ENCODE peak calls at places on chromosome 14, in nine cellular contexts. Y is iPS DF 6.9, L is K562, U is left ventricle myocardium inferior, V is cardiac muscle cell, S is left lung, M is Karpas-422, C is SJSA1, X is psoas muscle. O is an unnamed sample. For H3K4me1, the result is how much of the 10 kb centered on the place peaks cover.

GRCh38 chr14:100673085-100673806 is 53.4 kb upstream of the DLK1 start:
- DNase-seq in M (no peak), Y (no peak), C (no peak), X (no peak), V (peak), U (no peak), L (no peak), S (peak), O (no peak)

GRCh38 chr14:35989736-35990135 is 163.6 kb downstream of the BRMS1L start:
- DNase-seq in L (no peak), M (no peak), C (no peak), U (no peak), Y (no peak), X (no peak), S (no peak), V (no peak), O (no peak)

GRCh38 chr14:63212776-63213500 is 8.7 kb downstream of the RHOJ start:
- DNase-seq in V (no peak), L (no peak), U (no peak), C (no peak), M (no peak), X (no peak), S (no peak), Y (no peak), O (no peak)

GRCh38 chr14:23694085-23694975 is 58.2 kb downstream of the DHRS2 start:
- DNase-seq in U (no peak), X (no peak), C (no peak), M (no peak), Y (no peak), S (no peak), V (peak), L (no peak), O (no peak)

GRCh38 chr14:58243790-58244555 is 670 bp upstream of the PSMA3 start:
- DNase-seq in X (no peak), L (no peak), M (peak), Y (no peak), S (no peak), V (peak), U (no peak), C (no peak), O (no peak)

GRCh38 chr14:51211149-51211548 is 28.9 kb upstream of the TMX1 start:
- DNase-seq in C (no peak), S (no peak), V (no peak), U (no peak), X (no peak), M (no peak), Y (no peak), L (no peak), O (no peak)

GRCh38 chr14:42918615-42919014 is 1311.9 kb downstream of the LRFN5 start:
- DNase-seq in C (no peak), X (no peak), S (no peak), V (no peak), M (no peak), L (no peak), Y (no peak), U (no peak), O (no peak)

GRCh38 chr14:65565948-65566347 is 153.4 kb downstream of the FUT8 start:
- DNase-seq in L (no peak), M (no peak), U (no peak), C (no peak), V (no peak), S (no peak), X (no peak), Y (no peak), O (no peak)

GRCh38 chr14:104150201-104151027 is 12.0 kb downstream of the KIF26A start:
- DNase-seq in V (peak), Y (no peak), L (peak), C (no peak), U (no peak), M (no peak), S (peak), X (no peak), O (no peak)

GRCh38 chr14:78022059-78022458 is 148.1 kb upstream of the NRXN3 start:
- DNase-seq in M (peak), V (peak), X (peak), U (peak), L (peak), S (peak), C (peak), Y (peak), O (no peak)

GRCh38 chr14:24952851-24953666 is 96.9 kb downstream of the STXBP6 start:
- DNase-seq in L (peak), X (no peak), C (no peak), Y (peak), U (no peak), S (no peak), V (peak), M (no peak), O (no peak)

GRCh38 chr14:59215353-59215752 is 26.9 kb downstream of the DAAM1 start:
- DNase-seq in U (peak), X (peak), Y (no peak), L (no peak), V (no peak), M (no peak), C (no peak), S (peak), O (peak)

GRCh38 chr14:55721353-55721752 is 141.3 kb downstream of the KTN1 start:
- DNase-seq in U (no peak), L (no peak), V (no peak), M (no peak), X (no peak), C (peak), Y (no peak), S (no peak), O (no peak)

GRCh38 chr14:50083467-50084337 is 32.7 kb downstream of the VCPKMT start:
- DNase-seq in C (no peak), M (no peak), S (no peak), V (no peak), X (no peak), Y (no peak), U (no peak), L (no peak), O (no peak)

GRCh38 chr14:50082784-50083466 is 33.4 kb downstream of the VCPKMT start:
- DNase-seq in M (no peak), S (peak), U (no peak), X (no peak), V (no peak), L (no peak), C (no peak), Y (no peak), O (peak)

GRCh38 chr14:50085570-50086315 is 30.6 kb downstream of the VCPKMT start:
- DNase-seq in Y (no peak), M (peak), X (no peak), L (no peak), S (no peak), U (no peak), V (no peak), C (peak), O (no peak)

GRCh38 chr14:50084666-50085065 is 31.7 kb downstream of the VCPKMT start:
- DNase-seq in L (no peak), U (no peak), V (no peak), M (no peak), S (no peak), Y (no peak), X (no peak), C (no peak), O (no peak)

DNA sequence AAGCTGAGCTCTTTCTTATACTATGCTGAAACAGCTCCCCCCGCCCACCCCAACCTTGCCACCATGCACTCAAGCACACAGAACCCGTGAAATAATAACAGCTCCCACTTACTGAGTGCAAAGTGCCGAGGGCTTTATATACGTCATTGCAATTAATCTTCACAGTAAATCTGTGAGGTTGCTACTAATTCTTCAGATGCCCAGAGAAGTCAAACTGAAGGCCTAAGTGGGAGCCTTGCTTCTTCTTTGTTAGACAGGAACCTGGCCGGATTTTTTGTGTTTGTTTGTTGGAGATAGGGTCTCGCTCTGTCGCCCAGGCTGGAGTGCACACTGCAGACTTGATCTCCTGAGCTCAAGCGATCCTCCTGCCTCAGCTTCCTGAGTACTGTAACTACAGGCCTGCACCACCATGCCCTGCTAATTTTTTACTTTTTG is 34.0 kb downstream of the VCPKMT start:
- DNase-seq in L (no peak), V (no peak), M (no peak), Y (no peak), S (no peak), U (no peak), X (no peak), C (no peak), O (no peak)
- H3K4me1 ChIP-seq in L (under half), V (under half), M (under half), Y (under half), S (under half), U (under half), X (under half), C (under half), O (under half)

DNA sequence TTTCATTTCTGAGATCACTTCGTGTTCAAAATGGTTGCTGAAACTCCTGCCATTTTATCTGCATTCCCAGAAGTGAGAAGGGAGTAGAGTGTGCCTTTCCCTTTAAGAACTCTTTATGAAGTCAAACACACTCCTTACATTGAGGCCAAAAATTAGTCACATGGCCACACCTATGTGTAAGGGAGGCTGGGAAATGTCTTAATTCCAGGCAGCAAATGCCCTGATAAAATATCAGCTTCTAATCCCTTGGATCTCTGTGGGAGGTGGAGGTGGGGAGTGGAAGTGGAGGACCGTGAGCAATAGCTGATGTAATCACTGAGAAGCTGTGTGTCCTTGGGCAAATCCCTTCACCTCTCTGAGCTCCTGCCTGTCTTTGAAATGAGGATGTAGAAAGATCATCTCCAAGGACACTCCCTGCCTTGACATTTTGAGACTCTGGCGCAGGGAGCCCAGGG is 22.7 kb upstream of the ANKRD9 start:
- DNase-seq in Y (no peak), V (no peak), C (no peak), U (no peak), X (no peak), S (no peak), M (no peak), L (no peak), O (no peak)
- H3K27ac ChIP-seq in Y (no peak), V (no peak), C (no peak), U (no peak), X (no peak), S (no peak), M (no peak), L (peak), O (no peak)

GRCh38 chr14:95662376-95663186 is 23.6 kb upstream of the TCL1B start:
- DNase-seq in Y (no peak), U (no peak), S (no peak), C (no peak), M (no peak), V (no peak), L (no peak), X (no peak), O (no peak)

GRCh38 chr14:95664046-95664445 is 22.2 kb upstream of the TCL1B start:
- DNase-seq in Y (no peak), S (no peak), M (no peak), U (no peak), L (no peak), V (no peak), X (no peak), C (no peak), O (no peak)

GRCh38 chr14:95666450-95666849 is 19.8 kb upstream of the TCL1B start:
- DNase-seq in M (no peak), X (no peak), U (no peak), S (no peak), L (no peak), V (no peak), Y (no peak), C (no peak), O (no peak)

GRCh38 chr14:95663226-95663797 is 22.9 kb upstream of the TCL1B start:
- DNase-seq in Y (no peak), X (no peak), L (no peak), C (no peak), S (no peak), M (no peak), V (no peak), U (no peak), O (no peak)

GRCh38 chr14:95664546-95664945 is 21.7 kb upstream of the TCL1B start:
- DNase-seq in C (no peak), L (no peak), S (no peak), X (no peak), V (no peak), Y (no peak), M (peak), U (no peak), O (no peak)
- H3K4me1 ChIP-seq in C (under half), L (under half), S (under half), X (under half), V (under half), Y (under half), M (half or more), U (under half), O (under half)

DNA sequence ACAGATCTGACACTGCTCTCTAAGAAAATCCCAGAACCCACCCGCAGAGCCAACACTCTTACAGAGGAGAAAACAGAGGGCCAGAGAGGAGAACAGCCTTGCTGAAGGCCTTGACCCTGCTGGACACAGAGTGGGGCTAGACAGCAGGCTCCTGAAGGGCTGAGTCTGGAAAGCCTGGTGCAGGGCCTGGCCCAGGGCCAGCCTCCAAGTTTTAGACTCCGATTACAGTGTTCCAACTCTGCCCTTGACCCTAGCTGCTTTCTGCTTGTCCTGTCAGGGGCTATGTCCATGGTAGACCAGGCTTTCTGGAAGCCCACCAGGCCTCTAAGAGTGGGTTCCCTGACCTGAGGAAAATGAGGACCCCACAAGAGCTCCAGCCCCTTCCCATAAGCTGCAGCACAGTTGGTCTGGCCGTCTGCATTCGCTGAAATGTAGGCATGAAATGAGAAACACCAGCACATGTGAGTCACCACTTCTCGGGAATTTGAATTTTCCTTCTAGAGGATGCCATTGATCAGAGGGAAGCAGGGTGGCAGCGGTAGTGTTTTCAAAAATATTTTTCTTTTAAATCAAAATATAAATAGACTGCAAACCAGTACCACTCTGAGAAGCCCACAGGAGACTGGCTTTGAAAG is 154.4 kb downstream of the CALM1 start:
- DNase-seq in U (no peak), X (no peak), C (no peak), V (no peak), Y (no peak), M (no peak), S (no peak), L (no peak), O (peak)
- H3K27ac ChIP-seq in U (peak), X (no peak), C (no peak), V (no peak), Y (no peak), M (no peak), S (no peak), L (no peak), O (peak)

GRCh38 chr14:90397401-90398314 is 829 bp downstream of the CALM1 start:
- DNase-seq in V (peak), L (peak), Y (no peak), C (peak), S (peak), U (peak), X (peak), M (peak), O (peak)

GRCh38 chr14:90398315-90398811 is 1.5 kb downstream of the CALM1 start:
- DNase-seq in U (no peak), Y (no peak), M (peak), X (no peak), V (peak), L (no peak), C (peak), S (peak), O (peak)

GRCh38 chr14:90399541-90400444 is 3.0 kb downstream of the CALM1 start:
- DNase-seq in L (peak), X (peak), Y (no peak), U (peak), V (peak), S (peak), C (peak), M (peak), O (peak)

GRCh38 chr14:90400904-90401561 is 4.2 kb downstream of the CALM1 start:
- DNase-seq in L (no peak), M (no peak), X (no peak), V (no peak), Y (no peak), S (no peak), U (no peak), C (no peak), O (no peak)

DNA sequence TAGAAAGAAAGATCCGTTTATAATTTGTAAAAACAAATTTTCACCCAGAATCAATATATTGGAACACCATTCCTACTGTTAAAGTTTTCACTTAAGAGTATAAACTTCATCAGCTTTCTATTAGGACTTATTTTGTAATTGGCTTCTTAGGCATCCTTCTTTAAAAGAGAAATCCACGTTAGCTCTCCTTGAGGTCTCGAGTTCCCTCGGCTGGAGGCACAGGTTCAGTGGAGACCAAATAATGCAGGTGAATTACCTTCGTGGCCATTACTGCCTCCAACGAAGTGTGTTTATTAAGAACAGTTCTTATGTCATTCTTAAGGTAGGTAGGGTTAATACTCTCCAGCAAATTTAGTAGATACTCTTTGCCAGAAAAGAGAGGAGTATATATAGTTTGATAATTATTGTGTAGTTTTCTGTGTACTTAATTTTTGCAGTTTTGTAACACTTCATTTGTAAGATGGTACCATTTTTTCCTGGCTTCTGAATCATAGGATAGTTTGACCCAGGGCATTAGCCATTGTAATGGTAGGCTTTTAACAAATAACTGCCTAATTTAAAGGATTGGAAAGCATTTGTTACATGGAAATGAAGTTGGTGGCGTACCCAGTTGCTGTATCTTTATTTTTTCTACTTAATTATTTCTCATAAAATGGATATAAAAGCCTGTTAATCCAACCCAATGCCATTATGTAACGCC is 2.2 kb downstream of the CALM1 start:
- DNase-seq in Y (no peak), V (no peak), M (peak), S (no peak), U (no peak), X (no peak), C (no peak), L (no peak), O (no peak)
- H3K4me1 ChIP-seq in Y (under half), V (under half), M (under half), S (half or more), U (half or more), X (under half), C (under half), L (under half), O (under half)

GRCh38 chr14:80213602-80214001 is 2.3 kb upstream of the DIO2 start:
- DNase-seq in U (no peak), V (peak), C (no peak), Y (peak), M (peak), X (peak), S (no peak), L (no peak), O (peak)

GRCh38 chr14:80208426-80208950 is 2.8 kb downstream of the DIO2 start:
- DNase-seq in L (no peak), V (no peak), Y (no peak), U (no peak), C (no peak), S (no peak), X (no peak), M (no peak), O (no peak)

GRCh38 chr14:80215081-80215480 is 3.8 kb upstream of the DIO2 start:
- DNase-seq in X (no peak), Y (no peak), C (no peak), V (no peak), L (no peak), U (no peak), S (no peak), M (no peak), O (no peak)

GRCh38 chr14:80211143-80212024 is at the start of gene DIO2:
- DNase-seq in Y (no peak), M (no peak), X (peak), S (peak), U (peak), C (no peak), L (no peak), V (no peak), O (peak)

DNA sequence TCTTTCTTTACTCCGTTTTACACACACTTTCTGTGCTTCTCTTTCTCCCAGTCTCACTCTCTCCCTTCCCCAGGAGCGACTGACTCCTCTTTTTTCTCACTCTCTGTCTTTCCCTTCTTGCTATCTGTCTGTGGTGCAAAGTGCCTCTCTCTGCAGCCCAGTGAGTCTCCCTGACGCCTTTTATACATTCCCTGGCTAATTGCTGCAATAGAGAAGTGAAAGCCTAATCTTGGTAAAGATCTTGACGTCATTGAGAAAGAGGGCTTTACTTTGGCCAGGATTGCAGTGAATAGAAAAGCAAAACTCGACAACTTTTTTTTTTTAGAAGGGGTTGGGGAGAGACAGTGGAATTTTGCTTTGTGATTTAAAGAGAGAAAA is 710 bp upstream of the DIO2 start:
- DNase-seq in M (peak), X (no peak), S (no peak), V (peak), U (no peak), C (peak), Y (no peak), L (no peak), O (no peak)
- H3K27ac ChIP-seq in M (no peak), X (no peak), S (no peak), V (no peak), U (peak), C (peak), Y (no peak), L (no peak), O (no peak)

GRCh38 chr14:69671365-69672050 is 60.1 kb downstream of the SUSD6 start:
- DNase-seq in V (no peak), S (no peak), U (no peak), M (peak), C (no peak), L (no peak), X (no peak), Y (no peak), O (no peak)
- H3K4me1 ChIP-seq in V (under half), S (half or more), U (half or more), M (half or more), C (under half), L (under half), X (half or more), Y (under half), O (under half)

DNA sequence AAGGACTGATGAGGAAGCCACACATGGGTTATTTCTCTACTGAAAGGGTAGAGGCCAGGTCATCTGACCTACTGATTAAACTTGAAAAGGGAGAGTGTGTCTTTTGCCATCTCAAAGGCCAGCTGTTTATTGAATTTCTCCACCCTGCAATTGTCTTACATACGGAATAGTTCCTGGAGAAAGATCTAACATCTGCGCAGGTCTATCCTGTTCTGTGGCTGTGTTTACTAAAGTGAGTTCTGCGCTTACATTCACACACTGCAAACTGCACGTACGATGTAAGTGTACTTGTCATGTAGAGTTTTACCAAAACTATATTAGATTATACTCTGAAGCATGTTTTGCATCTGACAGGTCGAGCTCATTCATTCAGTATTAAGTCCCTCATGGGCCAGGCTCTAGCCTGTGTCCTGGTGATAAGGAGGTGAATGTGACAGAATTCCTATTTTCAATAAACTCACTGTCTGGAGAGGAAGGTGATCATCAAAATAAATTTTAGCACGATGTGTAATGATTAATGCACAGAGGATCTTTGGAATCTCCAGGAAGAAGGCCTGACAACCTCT is 96.6 kb downstream of the PRKCH start:
- DNase-seq in V (no peak), X (no peak), M (no peak), Y (no peak), L (no peak), U (no peak), C (no peak), S (no peak), O (no peak)
- H3K27ac ChIP-seq in V (peak), X (peak), M (no peak), Y (no peak), L (no peak), U (peak), C (no peak), S (no peak), O (no peak)